ENCODE peak calls at places on chromosomes 4 and X, in ten cellular contexts. N is HAP-1, A is NCI-H146, D is brain pericyte, P is cortex of kidney, Y is H4, J is astrocyte of the cerebellum, R is pancreas, H is T follicular helper cell, W is cardiac fibroblast. S is an unnamed sample.

GRCh38 chrX:17174671-17175070 is 200.3 kb upstream of the NHS start:
- DNase-seq in R (no peak), W (no peak), D (no peak), N (no peak), H (no peak), Y (no peak), P (no peak), J (no peak), A (no peak), S (peak)

GRCh38 chr4:39037491-39037825 is 5.2 kb upstream of the TMEM156 start:
- DNase-seq in W (peak), D (no peak), H (no peak), J (peak), Y (peak), A (no peak), N (no peak), R (no peak), P (no peak), S (no peak)

GRCh38 chrX:33106737-33107136 is 104.6 kb downstream of the DMD start:
- DNase-seq in A (no peak), P (no peak), H (no peak), Y (no peak), W (no peak), J (no peak), N (no peak), D (no peak), R (no peak), S (no peak)

GRCh38 chrX:151754042-151754419 is 19.5 kb downstream of the CNGA2 start:
- DNase-seq in R (peak), N (no peak), W (peak), D (no peak), J (peak), Y (peak), A (peak), H (no peak), P (no peak), S (peak)

GRCh38 chrX:11437642-11438379 is 144.6 kb downstream of the AMELX start:
- DNase-seq in A (no peak), D (no peak), W (peak), Y (peak), P (no peak), R (no peak), N (no peak), J (peak), H (no peak), S (peak)

GRCh38 chrX:51215266-51215665 is 117.4 kb upstream of the NUDT10 start:
- DNase-seq in R (no peak), A (no peak), N (no peak), W (no peak), J (no peak), D (no peak), Y (no peak), P (no peak), H (no peak), S (no peak)

GRCh38 chr4:187606581-187606980 is 389.0 kb upstream of the ZFP42 start:
- DNase-seq in D (no peak), H (no peak), Y (peak), P (no peak), N (peak), A (peak), W (peak), J (peak), R (no peak), S (no peak)

GRCh38 chr4:65089666-65090065 is 580.6 kb downstream of the EPHA5 start:
- DNase-seq in W (peak), Y (peak), D (no peak), H (no peak), P (no peak), R (no peak), J (no peak), A (peak), N (peak), S (no peak)

GRCh38 chr4:107586321-107586720 is 133.7 kb downstream of the PAPSS1 start:
- DNase-seq in N (peak), P (no peak), W (no peak), D (no peak), J (no peak), R (no peak), A (no peak), Y (no peak), H (no peak), S (no peak)